ENCODE peak calls at places on chromosome 19, in four cellular contexts. G is heart left ventricle, L is iris pigment epithelial cell, O is NCI-H69. K is an unnamed sample.

GRCh38 chr19:34661357-34661756 is 15.6 kb downstream of the SCGB2B2 start:
- DNase-seq in G (no peak), O (no peak), L (no peak), K (no peak)

GRCh38 chr19:1384085-1384462 is 367 bp downstream of the NDUFS7 start:
- DNase-seq in L (no peak), G (no peak), O (no peak), K (no peak)

GRCh38 chr19:51644636-51645271 is 1.9 kb downstream of the SIGLEC14 start:
- DNase-seq in L (no peak), G (no peak), O (no peak), K (no peak)

GRCh38 chr19:17873661-17874422 is 2.1 kb downstream of the SLC5A5 start:
- DNase-seq in G (no peak), L (peak), O (peak), K (no peak)

GRCh38 chr19:43789029-43789428 is 8.3 kb upstream of the KCNN4 start:
- DNase-seq in G (no peak), O (no peak), L (peak), K (no peak)

GRCh38 chr19:44818470-44818856 is 9.6 kb downstream of the BCAM start:
- DNase-seq in L (no peak), O (no peak), G (no peak), K (no peak)

GRCh38 chr19:38848299-38849146 is 1.3 kb downstream of the HNRNPL start:
- DNase-seq in O (no peak), G (no peak), L (no peak), K (no peak)

GRCh38 chr19:18775586-18776287 is 15.4 kb downstream of the COMP start:
- DNase-seq in G (no peak), O (no peak), L (peak), K (no peak)

GRCh38 chr19:12669272-12670158 is 2.9 kb downstream of the WDR83 start:
- DNase-seq in L (peak), O (peak), G (peak), K (peak)

GRCh38 chr19:45423033-45423588 is 606 bp downstream of the ERCC1 start:
- DNase-seq in G (no peak), O (no peak), L (no peak), K (no peak)

GRCh38 chr19:36222503-36222902 is 7.6 kb downstream of the ZNF146 start:
- DNase-seq in G (no peak), L (no peak), O (no peak), K (no peak)

K was measured in central memory CD8-positive, alpha-beta T cell.